ENCODE peak calls at places on chromosomes 5 and 9, in eight cellular contexts. A is right cardiac atrium, E is hepatocyte, O is uterus, Y is adrenal gland, H is adipocyte, T is MM.1S, R is cardiac muscle cell. Q is an unnamed sample. For H3K27me3, the result is how much of the 10 kb centered on the place peaks cover.

GRCh38 chr5:169875091-169875727 is 105.1 kb downstream of the INSYN2B start:
- DNase-seq in A (no peak), E (peak), O (peak), Y (peak), H (peak), T (no peak), R (peak), Q (no peak)

GRCh38 chr5:64451551-64451950 is 54.3 kb upstream of the RGS7BP start:
- DNase-seq in A (no peak), E (no peak), O (no peak), Y (no peak), H (no peak), T (no peak), R (no peak), Q (no peak)

GRCh38 chr5:136182618-136183017 is 10.3 kb downstream of the SMIM32 start:
- DNase-seq in A (no peak), E (no peak), O (no peak), Y (no peak), H (no peak), T (no peak), R (peak), Q (no peak)

GRCh38 chr9:126327016-126327749 is 554 bp downstream of the MVB12B start:
- DNase-seq in A (peak), E (no peak), O (no peak), Y (no peak), H (no peak), T (peak), R (no peak), Q (no peak)

GRCh38 chr5:143456952-143457547 is 53.6 kb upstream of the NR3C1 start:
- DNase-seq in A (no peak), E (no peak), O (no peak), Y (no peak), H (peak), T (no peak), R (peak), Q (no peak)

GRCh38 chr5:127028822-127029457 is 1.4 kb downstream of the MARCHF3 start:
- DNase-seq in A (peak), E (peak), O (no peak), Y (peak), H (no peak), T (no peak), R (peak), Q (no peak)

GRCh38 chr5:138824924-138825863 is 49.9 kb downstream of the LRRTM2 start:
- DNase-seq in A (no peak), E (peak), O (no peak), Y (no peak), H (peak), T (peak), R (peak), Q (no peak)

GRCh38 chr9:20320921-20321320 is 301.4 kb downstream of the MLLT3 start:
- DNase-seq in A (no peak), E (no peak), O (no peak), Y (no peak), H (no peak), T (no peak), R (no peak), Q (no peak)

GRCh38 chr5:147911427-147911826 is 5.1 kb upstream of the C5orf46 start:
- DNase-seq in A (peak), E (no peak), O (no peak), Y (no peak), H (no peak), T (no peak), R (no peak), Q (no peak)

GRCh38 chr9:105501414-105501813 is 53.6 kb downstream of the FSD1L start:
- DNase-seq in A (no peak), E (no peak), O (no peak), Y (no peak), H (no peak), T (no peak), R (no peak), Q (no peak)

GRCh38 chr9:113973963-113974413 is 97.9 kb downstream of the ZNF618 start:
- DNase-seq in A (no peak), E (no peak), O (no peak), Y (no peak), H (peak), T (no peak), R (peak), Q (no peak)

GRCh38 chr9:113976915-113977314 is 100.8 kb downstream of the ZNF618 start:
- DNase-seq in A (no peak), E (no peak), O (no peak), Y (no peak), H (no peak), T (no peak), R (no peak), Q (no peak)

GRCh38 chr9:113969343-113969742 is 93.2 kb downstream of the ZNF618 start:
- DNase-seq in A (no peak), E (no peak), O (no peak), Y (no peak), H (no peak), T (no peak), R (no peak), Q (no peak)

GRCh38 chr9:113967380-113967779 is 91.3 kb downstream of the ZNF618 start:
- DNase-seq in A (no peak), E (no peak), O (no peak), Y (no peak), H (no peak), T (no peak), R (no peak), Q (no peak)

GRCh38 chr9:113973226-113973625 is 97.1 kb downstream of the ZNF618 start:
- DNase-seq in A (no peak), E (no peak), O (no peak), Y (no peak), H (no peak), T (no peak), R (no peak), Q (no peak)
- H3K27me3 ChIP-seq in A (under half), E (under half), O (under half), Y (under half), H (under half), T (under half), R (under half), Q (under half)

GRCh38 chr5:54947187-54947586 is 38.2 kb downstream of the ESM1 start:
- DNase-seq in A (no peak), E (no peak), O (no peak), Y (no peak), H (no peak), T (no peak), R (no peak), Q (no peak)
- H3K27me3 ChIP-seq in A (under half), E (under half), O (under half), Y (under half), H (under half), T (under half), R (under half), Q (under half)

GRCh38 chr5:90345684-90346083 is 63.9 kb downstream of the CETN3 start:
- DNase-seq in A (no peak), E (no peak), O (no peak), Y (no peak), H (no peak), T (no peak), R (no peak), Q (no peak)
- H3K27me3 ChIP-seq in A (under half), E (under half), O (under half), Y (under half), H (under half), T (under half), R (under half), Q (under half)

DNA sequence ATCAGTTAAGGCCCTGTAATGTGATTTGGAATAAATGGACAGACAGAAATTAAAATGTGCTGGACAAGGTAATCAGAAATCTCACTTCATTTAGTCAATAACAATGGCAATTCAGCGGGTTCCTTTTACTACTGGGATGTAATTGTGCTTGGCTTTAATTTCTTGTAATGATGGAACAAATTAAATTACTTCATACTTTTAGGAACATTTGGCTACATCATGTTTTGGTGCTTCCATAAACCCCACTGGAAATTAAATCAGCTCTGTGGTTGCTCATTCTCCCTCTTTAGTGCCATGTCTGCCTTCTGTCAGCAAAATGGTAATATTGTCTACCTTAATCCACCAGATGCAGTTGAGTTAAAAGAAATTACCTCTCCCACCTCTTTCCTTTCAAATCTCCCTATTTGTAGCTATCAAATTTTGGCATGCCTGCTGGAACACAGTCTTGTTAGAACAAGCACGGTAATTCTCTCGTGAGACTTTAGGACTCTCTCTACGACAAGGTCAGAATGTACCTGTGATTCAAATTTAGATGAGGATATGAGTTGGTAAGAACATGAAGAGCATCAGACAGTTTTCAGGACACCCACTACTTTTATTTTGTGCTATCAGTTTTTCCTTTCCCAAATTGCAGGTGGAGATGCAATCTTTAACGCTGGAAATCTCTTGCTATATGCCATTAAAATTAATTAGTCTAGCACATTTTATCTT is 476.3 kb downstream of the RAB3C start:
- DNase-seq in A (no peak), E (no peak), O (no peak), Y (no peak), H (no peak), T (no peak), R (no peak), Q (no peak)
- H3K27me3 ChIP-seq in A (under half), E (under half), O (under half), Y (under half), H (under half), T (under half), R (under half), Q (under half)

GRCh38 chr5:1196562-1196961 is 4.8 kb upstream of the SLC6A19 start:
- DNase-seq in A (no peak), E (no peak), O (no peak), Y (no peak), H (no peak), T (no peak), R (no peak), Q (no peak)
- H3K27me3 ChIP-seq in A (under half), E (under half), O (under half), Y (under half), H (half or more), T (half or more), R (under half), Q (under half)

GRCh38 chr9:132197856-132198550 is 36.1 kb downstream of the NTNG2 start:
- DNase-seq in A (no peak), E (no peak), O (no peak), Y (no peak), H (no peak), T (no peak), R (no peak), Q (no peak)

GRCh38 chr9:132194508-132194907 is 32.6 kb downstream of the NTNG2 start:
- DNase-seq in A (no peak), E (no peak), O (no peak), Y (no peak), H (no peak), T (no peak), R (no peak), Q (no peak)

GRCh38 chr9:132200706-132201105 is 38.8 kb downstream of the NTNG2 start:
- DNase-seq in A (no peak), E (no peak), O (no peak), Y (no peak), H (no peak), T (no peak), R (no peak), Q (no peak)

GRCh38 chr9:132199056-132199455 is 37.2 kb downstream of the NTNG2 start:
- DNase-seq in A (no peak), E (no peak), O (no peak), Y (no peak), H (no peak), T (no peak), R (no peak), Q (no peak)

GRCh38 chr9:132197315-132197714 is 35.5 kb downstream of the NTNG2 start:
- DNase-seq in A (no peak), E (no peak), O (no peak), Y (no peak), H (no peak), T (no peak), R (no peak), Q (no peak)
- H3K27me3 ChIP-seq in A (under half), E (under half), O (under half), Y (under half), H (half or more), T (half or more), R (under half), Q (under half)

Q was measured in AG04450.